ENCODE peak calls at places on chromosomes 3 and 15, in six cellular contexts. I, F, E, J, Y and N are unnamed samples.

GRCh38 chr3:26090589-26090988 is 300.7 kb downstream of the OXSM start:
- DNase-seq in I (no peak), F (no peak), E (no peak), J (no peak), Y (no peak), N (no peak)

GRCh38 chr3:129003578-129004112 is 2.5 kb downstream of the EFCC1 start:
- DNase-seq in I (peak; percentile 48), F (peak; percentile 56), E (peak; percentile 74), J (peak; percentile 78), Y (peak; percentile 65), N (no peak)

GRCh38 chr15:29571728-29572454 is 250.4 kb downstream of the TJP1 start:
- DNase-seq in I (no peak), F (no peak), E (peak; percentile 62), J (no peak), Y (peak; percentile 65), N (no peak)

GRCh38 chr3:55491296-55491816 is 4.2 kb upstream of the WNT5A start:
- DNase-seq in I (peak; percentile 74), F (no peak), E (peak; percentile 63), J (no peak), Y (no peak), N (no peak)

GRCh38 chr3:48301814-48302194 is 31.7 kb downstream of the SPINK8 start:
- DNase-seq in I (peak; percentile 32), F (peak; percentile 36), E (peak; percentile 64), J (no peak), Y (peak; percentile 59), N (peak; percentile 52)

GRCh38 chr3:194537732-194538247 is 51.0 kb upstream of the ATP13A3 start:
- DNase-seq in I (peak; percentile 24), F (peak; percentile 48), E (peak; percentile 58), J (no peak), Y (no peak), N (no peak)

GRCh38 chr3:138594150-138594934 is at the start of gene CEP70:
- DNase-seq in I (peak; percentile 95), F (peak; percentile 93), E (peak; percentile 96), J (peak; percentile 99), Y (peak; percentile 98), N (peak; percentile 94)

GRCh38 chr3:103965764-103966163 is 1400.9 kb upstream of the ALCAM start:
- DNase-seq in I (no peak), F (no peak), E (no peak), J (no peak), Y (no peak), N (no peak)

GRCh38 chr3:125107384-125107783 is 51.6 kb upstream of the HEG1 start:
- DNase-seq in I (no peak), F (no peak), E (no peak), J (no peak), Y (no peak), N (no peak)

GRCh38 chr3:141366285-141367037 is 1.8 kb upstream of the ZBTB38 start:
- DNase-seq in I (peak; percentile 87), F (peak; percentile 63), E (peak; percentile 60), J (no peak), Y (no peak), N (no peak)

GRCh38 chr3:18443670-18444596 is 18.8 kb upstream of the SATB1 start:
- DNase-seq in I (no peak), F (no peak), E (peak; percentile 43), J (peak; percentile 85), Y (peak; percentile 50), N (no peak)

GRCh38 chr3:21665444-21665843 is 85.6 kb downstream of the ZNF385D start:
- DNase-seq in I (peak; percentile 52), F (no peak), E (no peak), J (peak; percentile 76), Y (no peak), N (no peak)

GRCh38 chr15:29088666-29089065 is 181.0 kb downstream of the NSMCE3 start:
- DNase-seq in I (no peak), F (no peak), E (no peak), J (no peak), Y (no peak), N (no peak)

GRCh38 chr15:72838311-72838731 is 54.8 kb upstream of the ADPGK start:
- DNase-seq in I (peak; percentile 8), F (no peak), E (no peak), J (peak; percentile 13), Y (no peak), N (no peak)

GRCh38 chr3:97037294-97037943 is 223.0 kb downstream of the EPHA6 start:
- DNase-seq in I (no peak), F (no peak), E (no peak), J (no peak), Y (no peak), N (no peak)

GRCh38 chr15:101692799-101693198 is 31.5 kb downstream of the TARS3 start:
- DNase-seq in I (peak; percentile 86), F (no peak), E (no peak), J (no peak), Y (no peak), N (no peak)

GRCh38 chr3:36032180-36032895 is 348.0 kb upstream of the STAC start:
- DNase-seq in I (no peak), F (no peak), E (no peak), J (no peak), Y (no peak), N (no peak)

GRCh38 chr3:111351334-111351733 is 190.7 kb upstream of the CD96 start:
- DNase-seq in I (peak; percentile 6), F (no peak), E (no peak), J (no peak), Y (no peak), N (no peak)

GRCh38 chr15:45136378-45136764 is 6.6 kb downstream of the DUOX1 start:
- DNase-seq in I (no peak), F (no peak), E (no peak), J (peak; percentile 81), Y (no peak), N (peak; percentile 18)

GRCh38 chr15:65303687-65304392 is 637 bp upstream of the RNU5B-1 start:
- DNase-seq in I (peak; percentile 66), F (peak; percentile 79), E (peak; percentile 66), J (peak; percentile 89), Y (peak; percentile 64), N (peak; percentile 44)

GRCh38 chr3:16249336-16249735 is 15.4 kb downstream of the DPH3 start:
- DNase-seq in I (no peak), F (no peak), E (no peak), J (peak; percentile 85), Y (no peak), N (peak; percentile 48)

GRCh38 chr3:126208618-126209256 is 28.4 kb upstream of the ALDH1L1 start:
- DNase-seq in I (peak; percentile 90), F (peak; percentile 90), E (peak; percentile 90), J (no peak), Y (peak; percentile 90), N (no peak)

GRCh38 chr3:190008432-190008831 is 112.3 kb downstream of the P3H2 start:
- DNase-seq in I (no peak), F (no peak), E (no peak), J (no peak), Y (no peak), N (no peak)

GRCh38 chr3:159128628-159129027 is 326.8 kb downstream of the MFSD1 start:
- DNase-seq in I (peak; percentile 79), F (no peak), E (no peak), J (no peak), Y (no peak), N (no peak)

GRCh38 chr3:52141751-52142150 is 12.5 kb downstream of the POC1A start:
- DNase-seq in I (no peak), F (no peak), E (no peak), J (no peak), Y (no peak), N (no peak)

GRCh38 chr3:56753206-56753605 is 48.5 kb downstream of the ARHGEF3 start:
- DNase-seq in I (peak; percentile 40), F (no peak), E (no peak), J (no peak), Y (no peak), N (no peak)
- H3K4me1 ChIP-seq in I (peaks cover 7% of the 10 kb centered on the region), F (peaks cover 12% of the 10 kb centered on the region), E (no peaks in the 10 kb centered on the region), J (no peaks in the 10 kb centered on the region), Y (peaks cover 12% of the 10 kb centered on the region), N (peaks cover 33% of the 10 kb centered on the region)

GRCh38 chr15:59170998-59171397 is 35.6 kb upstream of the LDHAL6B start:
- DNase-seq in I (no peak), F (no peak), E (no peak), J (no peak), Y (no peak), N (no peak)
- H3K4me1 ChIP-seq in I (peaks cover 54% of the 10 kb centered on the region), F (no peaks in the 10 kb centered on the region), E (no peaks in the 10 kb centered on the region), J (peaks cover 4% of the 10 kb centered on the region), Y (peaks cover 5% of the 10 kb centered on the region), N (no peaks in the 10 kb centered on the region)

DNA sequence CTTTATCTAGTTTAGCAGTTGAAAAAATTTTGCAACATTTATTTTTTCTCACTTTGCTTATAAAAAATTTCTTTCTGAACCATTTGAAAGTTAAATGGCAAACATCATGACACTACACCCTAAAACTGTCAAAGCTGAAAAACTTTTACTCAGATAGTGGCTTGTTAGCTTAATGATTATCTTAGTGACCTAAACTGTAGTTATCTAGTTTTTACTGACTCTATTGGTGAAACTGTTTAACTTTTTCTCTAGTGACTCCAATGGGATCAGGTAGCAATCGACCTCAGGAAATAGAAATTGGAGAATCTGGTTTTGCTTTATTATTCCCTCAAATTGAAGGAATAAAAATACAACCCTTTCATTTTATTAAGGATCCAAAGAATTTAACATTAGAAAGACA is 13.3 kb downstream of the FBXO22 start:
- DNase-seq in I (no peak), F (no peak), E (no peak), J (no peak), Y (no peak), N (no peak)
- H3K4me1 ChIP-seq in I (peaks cover 4% of the 10 kb centered on the region), F (no peaks in the 10 kb centered on the region), E (no peaks in the 10 kb centered on the region), J (no peaks in the 10 kb centered on the region), Y (peaks cover under 1% of the 10 kb centered on the region), N (no peaks in the 10 kb centered on the region)

GRCh38 chr3:127209155-127209839 is 16.4 kb downstream of the PRR23E start:
- DNase-seq in I (no peak), F (peak; percentile 24), E (peak; percentile 13), J (no peak), Y (no peak), N (no peak)

GRCh38 chr3:127211118-127212060 is 18.5 kb downstream of the PRR23E start:
- DNase-seq in I (no peak), F (peak; percentile 27), E (no peak), J (no peak), Y (no peak), N (no peak)

GRCh38 chr3:127208483-127209100 is 15.7 kb downstream of the PRR23E start:
- DNase-seq in I (no peak), F (peak; percentile 21), E (peak; percentile 7), J (no peak), Y (no peak), N (no peak)

GRCh38 chr3:127210654-127210943 is 17.7 kb downstream of the PRR23E start:
- DNase-seq in I (no peak), F (peak; percentile 16), E (peak; percentile 7), J (no peak), Y (no peak), N (no peak)

DNA sequence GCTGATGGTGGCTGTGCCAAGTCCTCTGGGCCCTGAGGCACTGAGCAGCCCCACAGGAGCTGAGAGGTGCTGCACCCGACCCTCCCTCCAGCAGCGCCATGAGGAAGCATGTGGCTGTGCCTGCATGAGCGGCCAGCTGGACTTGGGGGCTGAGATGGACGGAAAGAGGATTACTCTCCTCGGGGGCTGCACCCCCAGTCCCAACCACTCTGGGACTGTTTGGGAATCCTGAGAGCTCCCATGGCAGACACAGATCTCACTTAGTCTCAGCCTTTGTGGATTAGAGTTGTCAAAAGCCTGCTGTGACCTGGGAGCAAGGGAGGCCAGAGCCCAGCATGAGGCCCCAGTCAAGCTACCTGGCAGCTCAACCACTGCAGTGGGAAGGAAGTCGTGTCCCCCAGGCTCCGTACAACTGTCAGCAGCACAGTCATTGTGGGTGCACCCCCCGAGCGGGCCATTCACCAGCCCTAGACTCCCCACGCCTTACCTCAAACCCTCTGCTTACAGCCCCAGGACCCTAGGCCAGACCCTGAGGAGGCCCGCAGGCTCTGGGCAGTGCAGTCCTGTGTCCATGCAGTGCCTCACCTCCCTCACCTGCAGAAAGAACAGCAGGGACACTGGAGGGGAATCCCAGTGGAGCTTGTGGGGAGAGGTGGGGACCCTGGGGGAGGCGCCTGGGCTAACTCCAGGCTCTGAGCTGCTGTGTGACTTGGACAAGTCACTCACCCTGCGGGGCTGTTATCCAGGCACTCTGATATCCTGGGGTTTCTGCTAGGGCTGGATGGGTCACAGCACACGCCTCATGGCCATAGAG is 17.1 kb downstream of the PRR23E start:
- DNase-seq in I (no peak), F (no peak), E (peak; percentile 9), J (peak; percentile 91), Y (no peak), N (no peak)
- H3K4me1 ChIP-seq in I (peaks cover 2% of the 10 kb centered on the region), F (no peaks in the 10 kb centered on the region), E (no peaks in the 10 kb centered on the region), J (peaks cover 20% of the 10 kb centered on the region), Y (no peaks in the 10 kb centered on the region), N (no peaks in the 10 kb centered on the region)